ENCODE peak calls at places on chromosomes 11 and 22, in five cellular contexts. T, G, X, A and F are unnamed samples.

GRCh38 chr11:64444838-64445441 is 86.0 kb downstream of the RPS6KA4 start:
- DNase-seq in T (peak), X (no peak), G (no peak), A (peak), F (no peak)

GRCh38 chr11:77590194-77590591 is 440 bp downstream of the AQP11 start:
- DNase-seq in A (no peak), G (no peak), X (no peak), T (peak), F (no peak)

GRCh38 chr11:124801014-124801413 is 808 bp upstream of the MSANTD2 start:
- DNase-seq in A (peak), X (no peak), G (no peak), T (peak), F (no peak)

GRCh38 chr11:20027546-20028014 is 132.7 kb downstream of the DBX1 start:
- DNase-seq in X (no peak), G (no peak), T (no peak), A (no peak), F (no peak)

GRCh38 chr11:70048279-70049024 is 29.7 kb upstream of the ANO1 start:
- DNase-seq in A (no peak), X (no peak), T (no peak), G (no peak), F (no peak)

GRCh38 chr11:37184371-37184770 is 586.3 kb upstream of the RAG2 start:
- DNase-seq in X (no peak), A (no peak), G (no peak), T (no peak), F (no peak)

GRCh38 chr11:65516135-65516968 is 8.5 kb upstream of the SCYL1 start:
- DNase-seq in X (no peak), A (no peak), T (no peak), G (no peak), F (no peak)

GRCh38 chr11:67177399-67178281 is 58.6 kb downstream of the KDM2A start:
- DNase-seq in X (no peak), T (no peak), G (no peak), A (no peak), F (no peak)

GRCh38 chr11:35584321-35584720 is 33.9 kb upstream of the FJX1 start:
- DNase-seq in X (no peak), G (no peak), A (peak), T (peak), F (no peak)

GRCh38 chr11:92322225-92322624 is 97.6 kb downstream of the FAT3 start:
- DNase-seq in A (peak), T (peak), G (no peak), X (no peak), F (no peak)

GRCh38 chr22:20624161-20624616 is 116.8 kb downstream of the MED15 start:
- DNase-seq in X (no peak), A (peak), G (no peak), T (no peak), F (no peak)

GRCh38 chr22:44200451-44200850 is 19.7 kb downstream of the PARVG start:
- DNase-seq in A (no peak), T (no peak), X (no peak), G (no peak), F (no peak)

GRCh38 chr22:35043251-35043931 is 22.6 kb upstream of the ISX start:
- DNase-seq in G (no peak), X (no peak), T (no peak), A (no peak), F (no peak)

GRCh38 chr22:27311666-27312566 is 489.6 kb downstream of the MN1 start:
- DNase-seq in T (no peak), X (no peak), A (no peak), G (no peak), F (no peak)

GRCh38 chr11:113550179-113550578 is 75.0 kb upstream of the DRD2 start:
- DNase-seq in G (no peak), A (no peak), X (no peak), T (no peak), F (no peak)

GRCh38 chr11:111736191-111736590 is 30.0 kb downstream of the PPP2R1B start:
- DNase-seq in T (peak), A (no peak), G (no peak), X (no peak), F (no peak)

GRCh38 chr11:2657697-2658284 is 42.0 kb downstream of the KCNQ1OT1 start:
- DNase-seq in A (no peak), G (no peak), X (no peak), T (no peak), F (no peak)

GRCh38 chr11:65456418-65456817 is 33.8 kb downstream of the NEAT1 start:
- DNase-seq in T (no peak), A (no peak), G (no peak), X (no peak), F (no peak)

GRCh38 chr22:49997932-49998717 is 14.4 kb downstream of the IL17REL start:
- DNase-seq in T (no peak), G (no peak), X (no peak), A (no peak), F (no peak)

GRCh38 chr11:86743223-86744118 is 56.9 kb upstream of the PRSS23 start:
- DNase-seq in A (peak), G (peak), X (no peak), T (peak), F (peak)

GRCh38 chr11:8759634-8760033 is 77.0 kb downstream of the RPL27A start:
- DNase-seq in X (no peak), T (no peak), G (no peak), A (no peak), F (no peak)

GRCh38 chr11:121329786-121330395 is 37.3 kb downstream of the SC5D start:
- DNase-seq in X (no peak), A (no peak), G (no peak), T (no peak), F (no peak)

GRCh38 chr11:124892750-124893454 is 4.8 kb downstream of the ROBO4 start:
- DNase-seq in X (no peak), G (no peak), A (no peak), T (no peak), F (no peak)

GRCh38 chr22:26045051-26045450 is 124.2 kb upstream of the SEZ6L start:
- DNase-seq in G (no peak), T (no peak), A (no peak), X (no peak), F (no peak)

GRCh38 chr22:45717787-45718186 is 46.2 kb downstream of the ATXN10 start:
- DNase-seq in T (peak), X (no peak), G (no peak), A (peak), F (no peak)